ENCODE peak calls at places on chromosome 11, in nine cellular contexts. F is NCI-H1092; A is fibroblast of lung; M is glomerular endothelial cell; K is stimulated activated CD8-positive, alpha-beta memory T cell treated with anti-CD3 and anti-CD28 coated beads, Interleukin-2, amount 100 ng/mL, for 1 hour; L is NCI-H1105 treated with DMSO at 0.1 percent for 48 hours; G is NCI-H460; Z is GM06990; U is T-helper 1 cell. C is an unnamed sample.

GRCh38 chr11:23181022-23181807 is 320.9 kb upstream of the CCDC179 start:
- DNase-seq in F (no peak), A (no peak), M (no peak), K (no peak), L (no peak), G (no peak), Z (no peak), U (no peak), C (no peak)

GRCh38 chr11:96090711-96091110 is 166.8 kb upstream of the MTMR2 start:
- DNase-seq in F (no peak), A (peak; percentile 82), M (no peak), K (no peak), L (no peak), G (peak; percentile 16), Z (no peak), U (no peak), C (no peak)

GRCh38 chr11:74444173-74444832 is 23.0 kb downstream of the KCNE3 start:
- DNase-seq in F (peak; percentile 40), A (no peak), M (no peak), K (no peak), L (peak; percentile 20), G (no peak), Z (no peak), U (no peak), C (no peak)

GRCh38 chr11:281486-282161 is 3.4 kb downstream of the NLRP6 start:
- DNase-seq in F (no peak), A (no peak), M (no peak), K (no peak), L (no peak), G (no peak), Z (no peak), U (no peak), C (no peak)

GRCh38 chr11:76321820-76322524 is 59.0 kb downstream of the THAP12 start:
- DNase-seq in F (no peak), A (no peak), M (no peak), K (no peak), L (no peak), G (no peak), Z (no peak), U (no peak), C (no peak)

GRCh38 chr11:131534611-131535010 is 164.2 kb downstream of the NTM start:
- DNase-seq in F (no peak), A (no peak), M (no peak), K (no peak), L (no peak), G (no peak), Z (no peak), U (no peak), C (no peak)

GRCh38 chr11:12831471-12832202 is 157.4 kb downstream of the TEAD1 start:
- DNase-seq in F (peak; percentile 57), A (no peak), M (no peak), K (no peak), L (peak; percentile 82), G (no peak), Z (no peak), U (no peak), C (peak; percentile 73)

GRCh38 chr11:21278840-21279239 is 609.5 kb downstream of the NELL1 start:
- DNase-seq in F (no peak), A (no peak), M (no peak), K (no peak), L (no peak), G (no peak), Z (no peak), U (no peak), C (no peak)

GRCh38 chr11:75269367-75269660 is 28.7 kb downstream of the TPBGL start:
- DNase-seq in F (no peak), A (no peak), M (no peak), K (no peak), L (no peak), G (no peak), Z (no peak), U (no peak), C (no peak)

GRCh38 chr11:76181371-76181770 is 24.9 kb downstream of the WNT11 start:
- DNase-seq in F (no peak), A (no peak), M (no peak), K (no peak), L (no peak), G (no peak), Z (no peak), U (no peak), C (no peak)

GRCh38 chr11:119363081-119363861 is 16.8 kb upstream of the MFRP start:
- DNase-seq in F (no peak), A (no peak), M (no peak), K (no peak), L (no peak), G (no peak), Z (no peak), U (no peak), C (no peak)

GRCh38 chr11:102620858-102621561 is 4.1 kb downstream of the MMP20 start:
- DNase-seq in F (no peak), A (peak; percentile 81), M (peak; percentile 18), K (no peak), L (no peak), G (no peak), Z (no peak), U (no peak), C (peak; percentile 61)

GRCh38 chr11:2928605-2929510 is at the start of gene PHLDA2:
- DNase-seq in F (peak; percentile 31), A (peak; percentile 87), M (no peak), K (no peak), L (peak; percentile 50), G (peak; percentile 28), Z (peak; percentile 46), U (peak; percentile 42), C (peak; percentile 74)

GRCh38 chr11:44632466-44633123 is 67.1 kb downstream of the CD82 start:
- DNase-seq in F (no peak), A (peak; percentile 41), M (no peak), K (no peak), L (no peak), G (peak; percentile 9), Z (no peak), U (no peak), C (peak; percentile 47)

GRCh38 chr11:102293873-102294601 is 23.2 kb upstream of the BIRC3 start:
- DNase-seq in F (no peak), A (peak; percentile 56), M (no peak), K (no peak), L (no peak), G (peak; percentile 40), Z (peak; percentile 68), U (no peak), C (peak; percentile 70)

GRCh38 chr11:71371674-71372069 is 76.5 kb downstream of the DHCR7 start:
- DNase-seq in F (no peak), A (no peak), M (no peak), K (no peak), L (no peak), G (no peak), Z (no peak), U (no peak), C (no peak)

C was measured in epithelial cell of esophagus.